ENCODE peak calls at places on chromosomes 4 and X, in seven cellular contexts. K is CD4-positive, CD25-positive, alpha-beta regulatory T cell; C is K562; H is fibroblast of mammary gland; F is osteoblast; I is AG09309; B is left lung. D is an unnamed sample.

GRCh38 chrX:133151320-133151719 is 54.4 kb upstream of the USP26 start:
- DNase-seq in K (no peak), C (no peak), H (no peak), F (no peak), I (no peak), B (no peak), D (no peak)

GRCh38 chr4:7389101-7389701 is 45.5 kb downstream of the PSAPL1 start:
- DNase-seq in K (no peak), C (no peak), H (no peak), F (no peak), I (no peak), B (no peak), D (peak; percentile 9)

GRCh38 chrX:140971385-140971784 is 31.0 kb upstream of the SPANXB1 start:
- DNase-seq in K (no peak), C (no peak), H (peak; percentile 27), F (no peak), I (no peak), B (no peak), D (no peak)

GRCh38 chr4:176011523-176011922 is 54.1 kb upstream of the WDR17 start:
- DNase-seq in K (no peak), C (no peak), H (no peak), F (no peak), I (no peak), B (no peak), D (no peak)

GRCh38 chr4:33063238-33063637 is 2343.1 kb downstream of the PCDH7 start:
- DNase-seq in K (no peak), C (no peak), H (peak; percentile 80), F (no peak), I (peak; percentile 60), B (no peak), D (no peak)

GRCh38 chrX:46803140-46803539 is 33.7 kb upstream of the RP2 start:
- DNase-seq in K (no peak), C (no peak), H (peak; percentile 12), F (peak; percentile 61), I (no peak), B (no peak), D (no peak)

GRCh38 chr4:139273835-139274234 is 6.2 kb downstream of the MGARP start:
- DNase-seq in K (no peak), C (no peak), H (no peak), F (no peak), I (no peak), B (no peak), D (no peak)

GRCh38 chrX:154043003-154043402 is 23.3 kb upstream of the IRAK1 start:
- DNase-seq in K (no peak), C (no peak), H (peak; percentile 77), F (no peak), I (no peak), B (no peak), D (peak; percentile 48)

GRCh38 chr4:87044511-87045369 is 109.9 kb downstream of the AFF1 start:
- DNase-seq in K (no peak), C (peak; percentile 43), H (no peak), F (peak; percentile 55), I (no peak), B (no peak), D (no peak)

GRCh38 chr4:6250235-6250983 is 19.2 kb upstream of the WFS1 start:
- DNase-seq in K (peak; percentile 67), C (peak; percentile 67), H (peak; percentile 67), F (peak; percentile 97), I (peak; percentile 20), B (no peak), D (no peak)

GRCh38 chr4:4791299-4791798 is 68.1 kb upstream of the MSX1 start:
- DNase-seq in K (no peak), C (no peak), H (peak; percentile 52), F (no peak), I (no peak), B (no peak), D (no peak)

GRCh38 chr4:109752545-109752944 is 22.7 kb upstream of the PLA2G12A start:
- DNase-seq in K (no peak), C (no peak), H (no peak), F (no peak), I (no peak), B (no peak), D (no peak)

GRCh38 chr4:7159923-7160322 is 32.4 kb upstream of the SORCS2 start:
- DNase-seq in K (no peak), C (no peak), H (no peak), F (peak; percentile 53), I (no peak), B (no peak), D (no peak)

GRCh38 chr4:189979196-189980047 is 38.8 kb downstream of the FRG1 start:
- DNase-seq in K (no peak), C (no peak), H (no peak), F (no peak), I (no peak), B (no peak), D (no peak)

GRCh38 chr4:9925750-9926439 is 95.4 kb downstream of the SLC2A9 start:
- DNase-seq in K (no peak), C (no peak), H (no peak), F (no peak), I (no peak), B (no peak), D (no peak)

GRCh38 chr4:138891610-138892009 is 124.0 kb upstream of the NOCT start:
- DNase-seq in K (no peak), C (no peak), H (no peak), F (no peak), I (no peak), B (no peak), D (no peak)

GRCh38 chr4:11343536-11343935 is 85.2 kb downstream of the HS3ST1 start:
- DNase-seq in K (no peak), C (no peak), H (no peak), F (no peak), I (no peak), B (no peak), D (no peak)

GRCh38 chr4:128450326-128451120 is 162.9 kb upstream of the PGRMC2 start:
- DNase-seq in K (no peak), C (no peak), H (no peak), F (peak; percentile 67), I (no peak), B (no peak), D (no peak)

GRCh38 chrX:74519870-74520269 is 94.6 kb downstream of the RLIM start:
- DNase-seq in K (no peak), C (no peak), H (peak; percentile 37), F (no peak), I (no peak), B (no peak), D (no peak)

GRCh38 chr4:2923678-2924173 is 39.5 kb downstream of the NOP14 start:
- DNase-seq in K (no peak), C (no peak), H (no peak), F (peak; percentile 67), I (no peak), B (no peak), D (peak; percentile 14)

DNA sequence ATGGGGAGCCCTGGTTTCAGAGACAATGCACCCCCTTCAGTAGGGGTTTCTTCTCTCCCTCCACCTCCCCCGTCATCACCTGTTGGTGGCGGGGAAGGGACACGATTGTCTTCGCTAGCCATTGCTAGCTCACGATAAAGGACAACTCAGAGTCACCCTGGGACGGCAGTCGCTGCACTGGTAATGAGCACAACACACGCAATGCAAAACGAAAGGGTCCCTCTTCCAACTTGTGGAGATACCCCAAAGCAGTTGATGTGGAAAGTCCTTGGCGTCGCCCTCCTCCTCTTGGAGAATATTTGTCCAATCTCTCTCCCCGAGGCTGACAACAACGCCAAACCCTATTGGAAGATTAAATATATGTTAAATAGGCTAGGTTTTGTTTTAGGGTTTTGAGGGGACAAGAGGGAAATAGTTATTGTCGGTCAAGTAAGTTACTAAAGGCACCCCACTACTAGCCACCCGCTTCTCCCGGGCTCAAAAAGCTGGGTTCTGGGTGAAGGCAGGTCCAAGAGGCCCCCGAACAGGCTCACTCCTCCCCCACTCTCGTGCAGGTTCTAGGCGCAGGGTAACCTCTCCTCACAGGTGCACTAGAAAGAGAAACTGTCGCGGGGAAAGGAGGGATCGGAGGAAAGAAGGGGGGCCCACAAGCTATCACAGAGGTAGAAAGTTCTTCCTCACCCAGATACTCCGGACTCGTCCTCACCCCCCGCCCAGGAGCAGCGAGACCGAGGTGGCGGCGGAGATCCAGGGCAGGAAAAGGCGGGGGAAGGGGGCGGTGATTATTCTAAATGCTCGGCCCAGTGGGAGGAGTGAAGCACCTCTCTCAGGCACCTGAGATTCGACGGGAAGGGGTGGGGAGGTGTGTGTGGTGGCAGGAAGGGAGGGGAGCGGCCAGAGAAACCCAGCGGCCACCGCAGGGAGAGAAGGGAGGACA is at the start of gene LRBA:
- DNase-seq in K (peak; percentile 86), C (peak; percentile 89), H (peak; percentile 32), F (peak; percentile 86), I (no peak), B (peak; percentile 49), D (peak; percentile 60)
- H3K4me3 ChIP-seq in K (peak within 1 kb of the TSS; percentile 98), C (peak within 1 kb of the TSS; percentile 98), H (peak within 1 kb of the TSS; percentile 78), F (peak within 1 kb of the TSS; percentile 93), I (peak within 1 kb of the TSS; percentile 89), B (peak within 1 kb of the TSS; percentile 98), D (peak within 1 kb of the TSS; percentile 72)

GRCh38 chr4:16196482-16197393 is 29.5 kb downstream of the TAPT1 start:
- DNase-seq in K (no peak), C (no peak), H (peak; percentile 56), F (peak; percentile 68), I (peak; percentile 45), B (no peak), D (no peak)
- H3K4me3 ChIP-seq in K (no peak overlapping the region), C (no peak overlapping the region), H (no peak overlapping the region), F (peak overlapping the region; percentile 64), I (no peak overlapping the region), B (no peak overlapping the region), D (peak overlapping the region; percentile 38)

DNA sequence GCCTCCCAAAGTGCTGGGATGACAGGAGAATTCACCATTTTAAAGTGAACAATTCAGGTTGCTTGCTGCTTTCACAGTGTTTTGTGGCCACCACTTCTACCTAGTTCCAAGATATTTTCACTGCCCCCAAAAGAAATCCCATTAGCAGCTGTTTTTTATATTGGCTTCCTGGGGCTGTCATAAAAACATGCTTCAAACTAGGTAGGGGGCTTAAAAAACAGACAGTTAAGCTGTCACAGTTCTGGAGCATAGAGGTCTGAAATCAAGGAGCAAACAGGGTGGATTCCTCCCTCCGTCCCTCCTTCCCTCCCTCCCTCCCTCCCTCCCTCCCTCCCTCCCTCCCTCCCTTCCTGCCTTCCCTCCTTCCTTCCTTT is 3.0 kb upstream of the XG start:
- DNase-seq in K (no peak), C (no peak), H (no peak), F (no peak), I (no peak), B (no peak), D (no peak)
- H3K4me3 ChIP-seq in K (no peak overlapping the region), C (no peak overlapping the region), H (no peak overlapping the region), F (no peak overlapping the region), I (no peak overlapping the region), B (no peak overlapping the region), D (no peak overlapping the region)

DNA sequence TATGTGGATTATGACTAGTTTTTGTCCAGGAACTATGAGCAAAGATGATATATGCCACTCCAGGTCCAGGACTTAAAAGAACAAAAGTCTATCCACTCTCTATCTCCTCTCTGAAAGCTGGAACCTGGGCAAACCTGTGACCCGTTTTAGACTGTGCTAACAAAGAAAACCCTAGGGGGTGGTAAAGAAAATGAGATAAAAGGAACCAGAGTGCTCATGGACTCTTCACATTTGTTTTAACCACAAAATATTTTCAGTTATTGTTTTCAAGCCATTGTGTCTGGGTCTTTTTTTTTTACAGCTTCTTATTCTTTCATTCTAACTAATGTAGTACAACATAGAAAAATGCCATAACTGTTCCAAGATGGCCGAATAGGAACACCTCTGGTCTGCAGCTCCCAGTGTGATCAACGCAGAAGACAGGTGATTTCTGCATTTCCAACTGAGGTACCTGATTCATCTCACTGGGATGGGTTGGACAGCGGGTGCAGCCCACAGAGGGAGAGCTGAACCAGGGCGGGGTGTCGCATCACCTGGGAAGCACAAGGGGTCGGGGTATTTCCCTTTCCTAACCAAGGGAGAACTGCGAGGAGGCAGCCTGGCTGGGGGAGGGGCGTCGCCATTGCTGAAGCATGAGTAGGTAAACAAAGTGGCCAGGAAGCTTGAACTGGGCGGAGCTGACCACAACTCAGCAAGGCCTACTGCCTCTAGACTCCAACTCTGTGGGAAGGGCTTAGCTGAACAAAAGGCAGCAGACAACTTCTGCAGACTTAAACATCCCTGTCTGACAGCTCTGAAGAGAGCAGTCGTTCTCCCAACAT is 45.1 kb downstream of the CHM start:
- DNase-seq in K (peak; percentile 10), C (peak; percentile 11), H (peak; percentile 17), F (no peak), I (no peak), B (peak; percentile 44), D (no peak)
- H3K4me3 ChIP-seq in K (no peak overlapping the region), C (no peak overlapping the region), H (no peak overlapping the region), F (no peak overlapping the region), I (no peak overlapping the region), B (no peak overlapping the region), D (no peak overlapping the region)

D was measured in tibial artery.